ENCODE peak calls at places on chromosomes 12 and 14, in eight cellular contexts. D is left ventricle myocardium inferior; X is NCI-H2029; Z is GM03348; B is stimulated activated CD8-positive, alpha-beta memory T cell treated with anti-CD3 and anti-CD28 coated beads, Interleukin-2, amount 100 ng/mL, for 1 hour; C is T follicular helper cell; T is nephron progenitor cell; Y is T-helper 2 cell treated with Interferon-gamma antibody and Interleukin-4, amounts not matched to agents 5 μg/mL and 100 μg/mL, for 36 hours. H is an unnamed sample.

GRCh38 chr12:92424338-92424737 is 278.5 kb upstream of the PLEKHG7 start:
- DNase-seq in D (no peak), X (no peak), Z (peak), B (no peak), C (no peak), T (no peak), Y (no peak), H (no peak)

GRCh38 chr14:69300601-69301221 is 40.8 kb downstream of the GALNT16 start:
- DNase-seq in D (no peak), X (no peak), Z (no peak), B (no peak), C (no peak), T (no peak), Y (no peak), H (no peak)

GRCh38 chr14:101708853-101709532 is 52.5 kb upstream of the PPP2R5C start:
- DNase-seq in D (no peak), X (no peak), Z (no peak), B (no peak), C (no peak), T (no peak), Y (no peak), H (no peak)

GRCh38 chr14:102086346-102086971 is 385 bp downstream of the HSP90AA1 start:
- DNase-seq in D (peak), X (no peak), Z (peak), B (peak), C (peak), T (no peak), Y (no peak), H (no peak)

GRCh38 chr12:75635606-75636444 is 124.4 kb upstream of the KRR1 start:
- DNase-seq in D (no peak), X (no peak), Z (peak), B (no peak), C (no peak), T (no peak), Y (peak), H (no peak)

GRCh38 chr14:78836777-78837176 is 666.6 kb downstream of the NRXN3 start:
- DNase-seq in D (no peak), X (peak), Z (peak), B (no peak), C (no peak), T (peak), Y (no peak), H (peak)

GRCh38 chr12:89393551-89394121 is 41.3 kb upstream of the DUSP6 start:
- DNase-seq in D (no peak), X (no peak), Z (no peak), B (no peak), C (no peak), T (no peak), Y (no peak), H (no peak)

GRCh38 chr12:14443531-14443930 is 78.0 kb downstream of the ATF7IP start:
- DNase-seq in D (no peak), X (no peak), Z (peak), B (no peak), C (no peak), T (no peak), Y (no peak), H (no peak)